ENCODE peak calls at places on chromosome 12, in seven cellular contexts. One of them, this sample, is unnamed.

GRCh38 chr12:82554529-82554928 is 132.2 kb upstream of the TMTC2 start:
- ATAC-seq in HCT116: no peak
- ATAC-seq in GM12878: peak; percentile 95
- ATAC-seq in upper lobe of left lung: no peak
- ATAC-seq in body of pancreas: no peak
- ATAC-seq in heart left ventricle: no peak
- ATAC-seq in HepG2: no peak
- ATAC-seq in this sample: no peak

GRCh38 chr12:70576341-70577282 is 60.6 kb downstream of the PTPRB start:
- ATAC-seq in HCT116: peak; percentile 90
- ATAC-seq in GM12878: peak; percentile 88
- ATAC-seq in upper lobe of left lung: peak; percentile 84
- ATAC-seq in body of pancreas: peak; percentile 60
- ATAC-seq in heart left ventricle: peak; percentile 73
- ATAC-seq in HepG2: peak; percentile 81
- ATAC-seq in this sample: peak; percentile 53

GRCh38 chr12:13924286-13924685 is 57.1 kb downstream of the GRIN2B start:
- ATAC-seq in HCT116: no peak
- ATAC-seq in GM12878: no peak
- ATAC-seq in upper lobe of left lung: no peak
- ATAC-seq in body of pancreas: no peak
- ATAC-seq in heart left ventricle: no peak
- ATAC-seq in HepG2: no peak
- ATAC-seq in this sample: peak; percentile 13

GRCh38 chr12:114241973-114242434 is 163.9 kb downstream of the TBX5 start:
- ATAC-seq in HCT116: peak; percentile 83
- ATAC-seq in GM12878: no peak
- ATAC-seq in upper lobe of left lung: no peak
- ATAC-seq in body of pancreas: no peak
- ATAC-seq in heart left ventricle: no peak
- ATAC-seq in HepG2: no peak
- ATAC-seq in this sample: no peak

GRCh38 chr12:49019120-49019430 is 499 bp upstream of the PRKAG1 start:
- ATAC-seq in HCT116: peak; percentile 9
- ATAC-seq in GM12878: peak; percentile 55
- ATAC-seq in upper lobe of left lung: peak; percentile 47
- ATAC-seq in body of pancreas: peak; percentile 19
- ATAC-seq in heart left ventricle: no peak
- ATAC-seq in HepG2: peak; percentile 25
- ATAC-seq in this sample: peak; percentile 31

GRCh38 chr12:27964123-27964522 is 8.4 kb downstream of the PTHLH start:
- ATAC-seq in HCT116: no peak
- ATAC-seq in GM12878: no peak
- ATAC-seq in upper lobe of left lung: no peak
- ATAC-seq in body of pancreas: no peak
- ATAC-seq in heart left ventricle: no peak
- ATAC-seq in HepG2: no peak
- ATAC-seq in this sample: no peak

GRCh38 chr12:80632835-80633234 is 74.6 kb upstream of the MYF6 start:
- ATAC-seq in HCT116: peak; percentile 95
- ATAC-seq in GM12878: peak; percentile 42
- ATAC-seq in upper lobe of left lung: no peak
- ATAC-seq in body of pancreas: no peak
- ATAC-seq in heart left ventricle: no peak
- ATAC-seq in HepG2: peak; percentile 75
- ATAC-seq in this sample: no peak

GRCh38 chr12:44313188-44313587 is 477.3 kb downstream of the TMEM117 start:
- ATAC-seq in HCT116: no peak
- ATAC-seq in GM12878: no peak
- ATAC-seq in upper lobe of left lung: no peak
- ATAC-seq in body of pancreas: no peak
- ATAC-seq in heart left ventricle: no peak
- ATAC-seq in HepG2: no peak
- ATAC-seq in this sample: no peak

GRCh38 chr12:117311-117710 is 50.7 kb downstream of the IQSEC3 start:
- ATAC-seq in HCT116: no peak
- ATAC-seq in GM12878: no peak
- ATAC-seq in upper lobe of left lung: no peak
- ATAC-seq in body of pancreas: no peak
- ATAC-seq in heart left ventricle: no peak
- ATAC-seq in HepG2: no peak
- ATAC-seq in this sample: no peak

GRCh38 chr12:2119266-2119665 is 66.5 kb downstream of the CACNA1C start:
- ATAC-seq in HCT116: no peak
- ATAC-seq in GM12878: no peak
- ATAC-seq in upper lobe of left lung: no peak
- ATAC-seq in body of pancreas: no peak
- ATAC-seq in heart left ventricle: no peak
- ATAC-seq in HepG2: no peak
- ATAC-seq in this sample: peak; percentile 10

GRCh38 chr12:31322651-31323248 is 3.2 kb downstream of the SINHCAF start:
- ATAC-seq in HCT116: no peak
- ATAC-seq in GM12878: no peak
- ATAC-seq in upper lobe of left lung: no peak
- ATAC-seq in body of pancreas: no peak
- ATAC-seq in heart left ventricle: no peak
- ATAC-seq in HepG2: no peak
- ATAC-seq in this sample: no peak

GRCh38 chr12:54749191-54749818 is 101.1 kb upstream of the DCD start:
- ATAC-seq in HCT116: peak; percentile 81
- ATAC-seq in GM12878: peak; percentile 88
- ATAC-seq in upper lobe of left lung: peak; percentile 81
- ATAC-seq in body of pancreas: peak; percentile 53
- ATAC-seq in heart left ventricle: no peak
- ATAC-seq in HepG2: no peak
- ATAC-seq in this sample: no peak
- H3K4me3 ChIP-seq in HCT116: no peak overlapping the region
- H3K4me3 ChIP-seq in GM12878: no peak overlapping the region
- H3K4me3 ChIP-seq in upper lobe of left lung: no peak overlapping the region
- H3K4me3 ChIP-seq in body of pancreas: no peak overlapping the region
- H3K4me3 ChIP-seq in heart left ventricle: no peak overlapping the region
- H3K4me3 ChIP-seq in HepG2: no peak overlapping the region
- H3K4me3 ChIP-seq in this sample: no peak overlapping the region

DNA sequence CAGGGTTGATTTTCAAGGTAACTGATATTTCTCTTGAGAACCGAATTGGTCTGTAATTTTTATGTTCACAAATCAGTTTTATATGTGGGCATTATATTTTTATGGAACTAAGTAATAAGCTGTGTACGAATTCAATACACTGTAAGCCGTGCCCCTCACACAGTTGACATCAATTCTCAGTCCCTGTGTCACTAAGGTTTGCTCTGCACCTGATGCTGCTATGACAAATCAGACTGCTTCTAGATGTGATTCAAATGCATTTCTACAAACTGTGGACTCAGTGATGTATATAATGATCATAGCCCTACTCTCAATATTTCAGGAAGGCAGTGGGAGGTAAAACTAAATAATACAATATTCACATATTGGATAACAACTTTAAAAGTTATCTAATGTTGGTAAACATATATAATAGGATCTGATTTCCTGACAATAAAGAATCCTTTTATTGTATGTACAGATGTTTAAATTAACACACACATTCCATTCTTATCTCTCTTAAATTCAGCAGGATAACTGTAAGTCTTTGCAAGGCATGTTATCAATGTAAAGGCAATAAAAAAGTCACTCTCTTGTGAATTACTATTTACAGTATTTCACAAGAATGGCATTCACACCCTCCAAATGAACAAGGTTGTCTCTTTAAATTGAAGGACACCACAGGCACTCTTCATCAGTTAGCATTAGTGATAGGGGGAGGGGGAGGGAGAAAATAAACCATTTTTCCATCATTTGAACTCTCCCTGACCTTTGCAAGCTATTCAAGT is 87.2 kb upstream of the SOX5 start:
- ATAC-seq in HCT116: no peak
- ATAC-seq in GM12878: no peak
- ATAC-seq in upper lobe of left lung: no peak
- ATAC-seq in body of pancreas: no peak
- ATAC-seq in heart left ventricle: no peak
- ATAC-seq in HepG2: no peak
- ATAC-seq in this sample: no peak
- H3K27ac ChIP-seq in HCT116: no peak overlapping the region
- H3K27ac ChIP-seq in GM12878: no peak overlapping the region
- H3K27ac ChIP-seq in upper lobe of left lung: no peak overlapping the region
- H3K27ac ChIP-seq in body of pancreas: no peak overlapping the region
- H3K27ac ChIP-seq in heart left ventricle: no peak overlapping the region
- H3K27ac ChIP-seq in HepG2: peak overlapping the region; percentile 94
- H3K27ac ChIP-seq in this sample: no peak overlapping the region

GRCh38 chr12:53623526-53623925 is 2.7 kb downstream of the ATF7 start:
- ATAC-seq in HCT116: no peak
- ATAC-seq in GM12878: no peak
- ATAC-seq in upper lobe of left lung: no peak
- ATAC-seq in body of pancreas: no peak
- ATAC-seq in heart left ventricle: no peak
- ATAC-seq in HepG2: no peak
- ATAC-seq in this sample: no peak
- TF ChIP-seq POLR2A in HCT116: no peak
- TF ChIP-seq POLR2A in GM12878: no peak
- TF ChIP-seq POLR2A in upper lobe of left lung: no peak
- TF ChIP-seq POLR2A in body of pancreas: no peak
- TF ChIP-seq POLR2A in heart left ventricle: no peak
- TF ChIP-seq POLR2A in HepG2: no peak
- TF ChIP-seq POLR2A in this sample: no peak

GRCh38 chr12:48005750-48006021 is 1.4 kb upstream of the COL2A1 start:
- ATAC-seq in HCT116: no peak
- ATAC-seq in GM12878: no peak
- ATAC-seq in upper lobe of left lung: no peak
- ATAC-seq in body of pancreas: no peak
- ATAC-seq in heart left ventricle: no peak
- ATAC-seq in HepG2: no peak
- ATAC-seq in this sample: no peak
- H3K4me3 ChIP-seq in HCT116: no peak overlapping the region
- H3K4me3 ChIP-seq in GM12878: no peak overlapping the region
- H3K4me3 ChIP-seq in upper lobe of left lung: no peak overlapping the region
- H3K4me3 ChIP-seq in body of pancreas: no peak overlapping the region
- H3K4me3 ChIP-seq in heart left ventricle: no peak overlapping the region
- H3K4me3 ChIP-seq in HepG2: no peak overlapping the region
- H3K4me3 ChIP-seq in this sample: no peak overlapping the region

DNA sequence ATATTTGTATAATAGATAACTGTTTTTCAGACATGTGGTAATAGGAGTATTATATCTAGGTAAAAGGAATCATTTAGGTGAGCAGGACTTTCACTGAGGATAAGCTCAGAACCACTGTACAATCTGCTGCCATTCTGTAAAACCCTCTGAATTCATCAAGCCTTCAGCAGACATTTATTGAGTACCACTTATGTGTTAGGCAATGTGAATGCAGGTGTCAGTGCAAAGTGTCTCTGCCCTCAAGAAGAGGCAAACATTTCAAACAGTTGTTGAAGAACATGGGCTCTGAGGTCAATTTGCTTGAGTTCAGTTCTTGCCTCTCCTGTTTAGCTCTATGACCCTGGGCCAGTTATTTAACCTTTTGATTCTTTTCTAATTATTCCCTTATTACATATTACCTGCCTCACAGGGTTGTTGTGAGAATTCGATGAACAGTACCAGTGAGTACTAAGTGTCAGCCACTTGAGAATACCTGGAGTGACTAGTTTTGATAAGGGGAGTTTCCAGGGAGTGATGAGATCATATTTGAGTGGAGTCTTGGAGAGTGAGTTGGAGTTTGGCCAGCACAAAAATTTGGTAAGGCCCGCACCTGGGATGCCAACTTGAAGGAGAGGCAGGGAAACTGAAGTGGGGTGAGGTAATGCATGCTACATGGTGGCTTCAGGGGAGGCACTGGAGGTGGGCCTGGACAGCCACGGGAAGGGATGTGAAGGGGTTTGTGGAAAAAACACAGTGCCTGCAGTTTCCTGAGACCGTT is 33.7 kb downstream of the RASSF8 start:
- ATAC-seq in HCT116: no peak
- ATAC-seq in GM12878: no peak
- ATAC-seq in upper lobe of left lung: peak; percentile 70
- ATAC-seq in body of pancreas: peak; percentile 69
- ATAC-seq in heart left ventricle: no peak
- ATAC-seq in HepG2: no peak
- ATAC-seq in this sample: no peak
- H3K27ac ChIP-seq in HCT116: no peak overlapping the region
- H3K27ac ChIP-seq in GM12878: no peak overlapping the region
- H3K27ac ChIP-seq in upper lobe of left lung: peak overlapping the region; percentile 48
- H3K27ac ChIP-seq in body of pancreas: no peak overlapping the region
- H3K27ac ChIP-seq in heart left ventricle: no peak overlapping the region
- H3K27ac ChIP-seq in HepG2: no peak overlapping the region
- H3K27ac ChIP-seq in this sample: no peak overlapping the region

GRCh38 chr12:101697197-101697929 is at the start of gene CHPT1:
- ATAC-seq in HCT116: peak; percentile 74
- ATAC-seq in GM12878: peak; percentile 81
- ATAC-seq in upper lobe of left lung: peak; percentile 89
- ATAC-seq in body of pancreas: peak; percentile 77
- ATAC-seq in heart left ventricle: peak; percentile 76
- ATAC-seq in HepG2: peak; percentile 84
- ATAC-seq in this sample: peak; percentile 67
- TF ChIP-seq POLR2A in HCT116: peak; percentile 48
- TF ChIP-seq POLR2A in GM12878: peak; percentile 64
- TF ChIP-seq POLR2A in upper lobe of left lung: no peak
- TF ChIP-seq POLR2A in body of pancreas: peak; percentile 59
- TF ChIP-seq POLR2A in heart left ventricle: peak; percentile 22
- TF ChIP-seq POLR2A in HepG2: peak; percentile 68
- TF ChIP-seq POLR2A in this sample: no peak

DNA sequence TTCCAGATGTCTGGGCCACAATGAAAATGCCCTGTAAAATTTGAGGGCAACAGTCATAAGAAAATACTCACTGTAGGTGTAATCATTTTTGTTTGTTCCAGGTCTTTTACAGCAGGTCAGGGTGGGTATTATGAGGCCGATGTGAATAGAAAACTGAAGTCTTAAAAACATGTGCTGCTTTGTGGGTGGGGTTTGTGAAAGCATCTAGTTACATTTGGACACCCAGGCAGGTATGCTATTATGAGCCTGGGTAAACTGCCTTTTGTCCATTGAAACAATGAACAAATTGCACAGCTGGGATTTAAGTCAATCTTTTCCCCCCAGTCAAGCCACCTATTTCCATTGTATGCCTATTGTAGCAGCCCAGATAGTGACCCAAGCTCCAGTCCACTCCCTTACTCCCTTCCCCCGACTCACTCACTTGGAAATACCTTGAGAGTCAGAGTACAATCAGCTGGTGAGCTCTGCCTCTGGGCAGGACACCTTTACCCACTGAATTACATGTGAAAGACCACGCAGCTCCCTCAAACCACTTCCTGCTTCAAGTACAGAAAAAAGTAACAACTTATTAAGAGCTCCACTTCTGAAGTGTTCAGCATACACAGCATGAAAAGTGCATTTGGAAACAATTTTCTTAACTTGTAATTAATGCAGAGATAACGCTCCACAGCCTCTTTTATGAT is 1.8 kb downstream of the IGF1 start:
- ATAC-seq in HCT116: no peak
- ATAC-seq in GM12878: peak; percentile 80
- ATAC-seq in upper lobe of left lung: peak; percentile 7
- ATAC-seq in body of pancreas: no peak
- ATAC-seq in heart left ventricle: no peak
- ATAC-seq in HepG2: no peak
- ATAC-seq in this sample: no peak
- H3K4me3 ChIP-seq in HCT116: no peak overlapping the region
- H3K4me3 ChIP-seq in GM12878: peak overlapping the region; percentile 59
- H3K4me3 ChIP-seq in upper lobe of left lung: peak overlapping the region; percentile 25
- H3K4me3 ChIP-seq in body of pancreas: no peak overlapping the region
- H3K4me3 ChIP-seq in heart left ventricle: peak overlapping the region; percentile 49
- H3K4me3 ChIP-seq in HepG2: no peak overlapping the region
- H3K4me3 ChIP-seq in this sample: peak overlapping the region; percentile 44

DNA sequence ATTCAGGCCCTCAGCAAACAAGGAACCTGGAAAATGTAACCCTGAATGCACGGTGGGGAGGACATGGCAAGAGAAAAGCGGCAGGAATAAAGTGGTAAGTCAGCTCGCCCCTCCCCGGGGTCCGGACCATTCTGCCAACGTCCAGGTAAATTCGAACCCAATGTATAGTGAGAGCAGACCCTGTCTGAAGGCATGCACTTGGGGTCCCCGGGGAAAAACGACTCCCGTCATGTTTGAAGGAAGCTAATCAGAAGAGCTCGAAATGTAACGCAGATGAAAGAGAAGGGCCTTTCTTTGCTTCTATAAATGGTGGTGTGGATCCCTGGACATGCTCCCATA is 193 bp downstream of the ACACB start:
- ATAC-seq in HCT116: no peak
- ATAC-seq in GM12878: no peak
- ATAC-seq in upper lobe of left lung: no peak
- ATAC-seq in body of pancreas: no peak
- ATAC-seq in heart left ventricle: no peak
- ATAC-seq in HepG2: peak; percentile 25
- ATAC-seq in this sample: no peak
- H3K27ac ChIP-seq in HCT116: no peak overlapping the region
- H3K27ac ChIP-seq in GM12878: no peak overlapping the region
- H3K27ac ChIP-seq in upper lobe of left lung: peak overlapping the region; percentile 69
- H3K27ac ChIP-seq in body of pancreas: peak overlapping the region; percentile 88
- H3K27ac ChIP-seq in heart left ventricle: peak overlapping the region; percentile 96
- H3K27ac ChIP-seq in HepG2: peak overlapping the region; percentile 97
- H3K27ac ChIP-seq in this sample: peak overlapping the region; percentile 94